ENCODE peak calls at places on chromosomes 3 and 15, in seven cellular contexts. O, Q, A, G, C, X and B are unnamed samples.
A peak's percentile ranks its signal among the peaks of the same experiment; 100 is the strongest.

GRCh38 chr15:82838096-82838735 is 28.8 kb downstream of the WHAMM start:
- DNase-seq in Q (no peak), G (no peak), X (no peak), O (no peak), C (no peak), A (no peak), B (no peak)

GRCh38 chr15:49923671-49924070 is 195.4 kb downstream of the ATP8B4 start:
- DNase-seq in C (no peak), O (peak; percentile 7), G (no peak), A (no peak), Q (no peak), X (no peak), B (no peak)

GRCh38 chr15:95169701-95170459 is 938.5 kb downstream of the MCTP2 start:
- DNase-seq in Q (no peak), C (no peak), O (peak; percentile 85), X (no peak), A (peak; percentile 0), G (peak; percentile 45), B (peak; percentile 86)

GRCh38 chr15:87604857-87605446 is 651.6 kb downstream of the NTRK3 start:
- DNase-seq in C (no peak), Q (peak; percentile 53), A (peak; percentile 41), X (peak; percentile 21), O (peak; percentile 17), G (no peak), B (no peak)

GRCh38 chr3:158520433-158520832 is 50.6 kb upstream of the MLF1 start:
- DNase-seq in O (no peak), G (no peak), C (peak; percentile 6), X (no peak), A (no peak), Q (no peak), B (no peak)

GRCh38 chr3:11624161-11624560 is 19.6 kb downstream of the VGLL4 start:
- DNase-seq in A (no peak), G (no peak), Q (no peak), C (no peak), X (no peak), O (no peak), B (no peak)

GRCh38 chr15:32898991-32899613 is 181.3 kb downstream of the GREM1 start:
- DNase-seq in X (no peak), C (no peak), G (no peak), O (no peak), A (no peak), Q (peak; percentile 86), B (no peak)

GRCh38 chr3:171967137-171967783 is 72.1 kb upstream of the FNDC3B start:
- DNase-seq in G (no peak), Q (no peak), X (peak; percentile 74), A (no peak), C (peak; percentile 89), O (peak; percentile 93), B (no peak)

GRCh38 chr3:191076903-191077552 is 122.0 kb upstream of the OSTN start:
- DNase-seq in X (no peak), Q (no peak), A (no peak), G (no peak), O (no peak), C (no peak), B (no peak)

GRCh38 chr3:52527039-52527731 is 6.5 kb downstream of the NT5DC2 start:
- DNase-seq in X (no peak), C (no peak), Q (no peak), A (no peak), G (peak; percentile 46), O (peak; percentile 29), B (peak; percentile 25)

GRCh38 chr3:123695731-123696640 is 111.1 kb upstream of the HACD2 start:
- DNase-seq in Q (no peak), X (no peak), G (no peak), O (no peak), A (no peak), C (no peak), B (no peak)

GRCh38 chr3:131591394-131591990 is 88.7 kb upstream of the MRPL3 start:
- DNase-seq in G (no peak), C (peak; percentile 50), X (peak; percentile 3), A (peak; percentile 6), Q (no peak), O (peak; percentile 63), B (peak; percentile 43)

GRCh38 chr3:117261907-117262518 is 552.4 kb downstream of the TUSC7 start:
- DNase-seq in A (no peak), C (no peak), X (no peak), O (no peak), G (no peak), Q (no peak), B (no peak)

GRCh38 chr3:191431160-191431822 is 29.7 kb upstream of the PYDC2 start:
- DNase-seq in X (no peak), O (no peak), A (no peak), Q (no peak), C (no peak), G (no peak), B (no peak)

GRCh38 chr3:177810162-177810623 is 612.9 kb upstream of the TBL1XR1 start:
- DNase-seq in G (no peak), C (peak; percentile 79), X (peak; percentile 40), A (no peak), O (peak; percentile 94), Q (no peak), B (no peak)

GRCh38 chr15:86362556-86362955 is 282.9 kb downstream of the AGBL1 start:
- DNase-seq in Q (peak; percentile 34), X (no peak), C (peak; percentile 70), G (no peak), O (no peak), A (no peak), B (no peak)

GRCh38 chr3:50604628-50605588 is 6.7 kb downstream of the CISH start:
- DNase-seq in C (no peak), X (no peak), Q (no peak), A (no peak), O (no peak), G (peak; percentile 70), B (peak; percentile 88)
- H3K4me1 ChIP-seq in C (peaks cover 18% of the 10 kb centered on the region), X (peaks cover 43% of the 10 kb centered on the region), Q (no peaks in the 10 kb centered on the region), A (peaks cover 25% of the 10 kb centered on the region), O (peaks cover 18% of the 10 kb centered on the region), G (peaks cover 4% of the 10 kb centered on the region), B (peaks cover 43% of the 10 kb centered on the region)

DNA sequence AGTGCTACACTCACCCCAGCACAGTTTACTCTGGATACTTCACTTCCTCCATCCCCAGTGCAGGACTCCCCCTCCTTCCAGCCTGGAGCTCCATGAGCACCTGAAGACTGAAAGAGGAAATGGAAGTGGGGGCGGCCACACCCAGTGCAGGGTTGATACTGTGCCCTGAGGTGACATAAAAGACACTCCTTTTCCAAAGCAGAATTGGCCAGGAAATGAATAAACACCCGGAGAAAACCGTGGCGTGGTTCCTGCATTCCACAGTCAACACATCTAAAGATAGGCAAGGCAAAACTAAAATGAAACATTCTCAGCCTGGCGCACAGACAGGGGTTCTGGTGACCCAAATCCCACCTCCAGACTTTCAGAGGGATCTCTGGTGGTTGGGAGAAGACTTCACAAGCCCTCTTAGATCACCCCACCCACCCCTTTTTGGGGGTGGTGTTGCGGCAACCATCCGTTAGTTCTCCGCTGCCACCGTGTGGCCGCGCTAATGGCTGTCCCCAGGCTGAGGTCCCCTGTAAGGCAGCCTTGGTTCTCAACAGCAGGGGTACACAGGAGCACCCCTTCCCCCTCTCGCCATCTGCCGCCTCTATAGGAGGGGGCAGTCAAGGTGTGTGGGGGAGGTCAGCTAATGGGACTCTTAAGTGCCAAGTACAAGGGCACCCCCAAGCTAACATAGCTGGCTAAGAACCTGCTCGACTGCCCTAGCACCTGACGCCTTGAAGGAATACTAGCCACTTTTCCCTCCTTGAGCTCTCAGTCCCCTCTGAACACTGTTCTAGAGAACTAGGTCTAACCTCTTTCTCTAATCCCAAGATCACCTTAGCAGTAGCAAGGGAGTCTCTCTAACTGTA is 2.6 kb upstream of the MST1R start:
- DNase-seq in A (peak; percentile 55), Q (peak; percentile 69), O (peak; percentile 43), X (peak; percentile 82), G (peak; percentile 69), C (peak; percentile 26), B (peak; percentile 49)
- H3K4me1 ChIP-seq in A (peaks cover 10% of the 10 kb centered on the region), Q (peaks cover 2% of the 10 kb centered on the region), O (peaks cover 7% of the 10 kb centered on the region), X (peaks cover 42% of the 10 kb centered on the region), G (no peaks in the 10 kb centered on the region), C (peaks cover 7% of the 10 kb centered on the region), B (no peaks in the 10 kb centered on the region)

GRCh38 chr15:39431371-39431770 is 149.5 kb upstream of the THBS1 start:
- DNase-seq in X (no peak), C (peak; percentile 69), A (no peak), G (no peak), O (no peak), Q (no peak), B (no peak)
- H3K4me1 ChIP-seq in X (peaks cover 14% of the 10 kb centered on the region), C (peaks cover 31% of the 10 kb centered on the region), A (peaks cover 52% of the 10 kb centered on the region), G (no peaks in the 10 kb centered on the region), O (peaks cover 5% of the 10 kb centered on the region), Q (peaks cover 8% of the 10 kb centered on the region), B (peaks cover 3% of the 10 kb centered on the region)

DNA sequence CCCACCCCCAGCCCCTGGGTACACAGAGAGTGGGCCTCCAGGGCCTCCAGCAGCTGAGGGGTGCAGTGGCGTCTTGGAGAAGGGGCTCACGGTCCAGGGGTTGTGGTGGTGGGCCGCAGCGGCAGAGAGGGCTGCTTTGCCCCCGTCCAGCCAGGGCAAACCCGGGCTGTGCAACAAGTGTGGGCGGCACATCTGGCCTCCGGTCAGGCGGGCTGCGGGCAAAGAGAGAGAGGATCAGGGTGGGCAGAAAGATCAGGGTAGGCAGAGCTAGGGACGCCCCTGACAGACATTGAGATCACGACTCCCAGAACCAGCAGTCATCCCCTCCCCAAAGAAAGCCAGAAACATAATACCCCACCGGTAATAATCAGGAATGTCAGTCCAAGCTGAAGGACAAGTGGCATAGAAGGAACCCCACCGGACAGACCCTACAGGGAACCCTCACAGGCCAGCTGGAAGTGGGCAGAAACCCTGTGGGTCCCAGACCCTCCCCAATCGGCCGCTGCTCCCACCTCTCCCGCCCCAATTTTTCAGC is 6.8 kb downstream of the GATA2 start:
- DNase-seq in Q (no peak), C (no peak), G (no peak), O (no peak), A (no peak), X (no peak), B (no peak)
- H3K4me1 ChIP-seq in Q (peaks cover 2% of the 10 kb centered on the region), C (peaks cover 38% of the 10 kb centered on the region), G (no peaks in the 10 kb centered on the region), O (peaks cover 21% of the 10 kb centered on the region), A (peaks cover 38% of the 10 kb centered on the region), X (peaks cover 17% of the 10 kb centered on the region), B (no peaks in the 10 kb centered on the region)

GRCh38 chr3:70989174-70989573 is 594.4 kb downstream of the FOXP1 start:
- DNase-seq in X (no peak), A (no peak), G (no peak), C (peak; percentile 89), O (peak; percentile 73), Q (no peak), B (no peak)
- H3K4me1 ChIP-seq in X (peaks cover 8% of the 10 kb centered on the region), A (no peaks in the 10 kb centered on the region), G (peaks cover 29% of the 10 kb centered on the region), C (peaks cover 37% of the 10 kb centered on the region), O (peaks cover 12% of the 10 kb centered on the region), Q (no peaks in the 10 kb centered on the region), B (peaks cover 13% of the 10 kb centered on the region)

DNA sequence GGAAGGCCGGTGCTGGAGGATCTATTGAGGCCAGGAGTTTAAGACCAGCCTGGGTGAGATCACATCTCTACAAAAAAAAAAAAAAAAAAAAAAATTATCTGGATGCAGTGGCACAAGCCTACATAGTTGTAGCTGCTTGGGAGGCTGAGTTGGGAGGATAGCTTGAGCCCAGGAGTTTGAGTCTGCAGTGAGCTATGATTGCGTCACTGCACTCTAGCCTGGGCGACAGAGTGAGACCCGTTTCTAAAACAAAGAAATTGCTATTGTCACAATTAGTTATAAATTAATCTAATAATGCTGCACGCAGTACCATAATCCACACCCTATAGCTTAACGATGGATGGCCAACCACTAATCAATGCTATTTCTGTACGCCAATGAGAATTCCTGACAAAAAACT is 10.7 kb downstream of the FLNB start:
- DNase-seq in A (no peak), O (no peak), X (no peak), G (no peak), Q (no peak), C (no peak), B (no peak)
- H3K4me1 ChIP-seq in A (peaks cover 15% of the 10 kb centered on the region), O (peaks cover 4% of the 10 kb centered on the region), X (peaks cover 100% of the 10 kb centered on the region), G (no peaks in the 10 kb centered on the region), Q (peaks cover 18% of the 10 kb centered on the region), C (peaks cover 19% of the 10 kb centered on the region), B (no peaks in the 10 kb centered on the region)